ENCODE peak calls at places on chromosomes 16 and 17, in five cellular contexts. G is stomach, T is caudate nucleus, Y is AG04450, A is uterus. R is an unnamed sample.

GRCh38 chr17:47652570-47652969 is 2.9 kb downstream of the KPNB1 start:
- DNase-seq in T (no peak), A (no peak), Y (no peak), G (no peak), R (no peak)

GRCh38 chr17:1929896-1930750 is 95.0 kb downstream of the RTN4RL1 start:
- DNase-seq in T (no peak), G (no peak), A (no peak), Y (no peak), R (no peak)

GRCh38 chr17:36008998-36009665 is 7.8 kb upstream of the CCL15 start:
- DNase-seq in G (no peak), T (no peak), A (no peak), Y (peak; percentile 4), R (no peak)

GRCh38 chr17:62652251-62653001 is 25.0 kb downstream of the MRC2 start:
- DNase-seq in Y (no peak), T (peak; percentile 22), A (peak; percentile 53), G (peak; percentile 73), R (no peak)

GRCh38 chr17:77147357-77147801 is 6.6 kb downstream of the SEC14L1 start:
- DNase-seq in Y (no peak), G (no peak), T (no peak), A (no peak), R (no peak)

GRCh38 chr16:16861546-16861945 is 482.6 kb downstream of the NPIPA7 start:
- DNase-seq in T (peak; percentile 6), A (peak; percentile 17), G (peak; percentile 45), Y (peak; percentile 0), R (no peak)

GRCh38 chr17:68352041-68352440 is 60.7 kb downstream of the ARSG start:
- DNase-seq in A (no peak), T (no peak), G (no peak), Y (no peak), R (no peak)

GRCh38 chr17:14337596-14338079 is 36.8 kb downstream of the HS3ST3B1 start:
- DNase-seq in Y (no peak), T (no peak), G (no peak), A (no peak), R (no peak)

GRCh38 chr16:381788-382717 is at the start of gene PGAP6:
- DNase-seq in T (peak; percentile 56), G (peak; percentile 79), A (peak; percentile 59), Y (no peak), R (no peak)

GRCh38 chr17:43733956-43734355 is 24.6 kb downstream of the SOST start:
- DNase-seq in Y (no peak), T (no peak), G (no peak), A (no peak), R (no peak)

GRCh38 chr16:17743578-17743977 is 272.8 kb upstream of the XYLT1 start:
- DNase-seq in A (no peak), Y (no peak), T (no peak), G (no peak), R (no peak)

GRCh38 chr16:82668094-82668493 is 41.3 kb downstream of the CDH13 start:
- DNase-seq in Y (no peak), A (no peak), G (no peak), T (no peak), R (no peak)

GRCh38 chr16:19555938-19556778 is 655 bp downstream of the VPS35L start:
- DNase-seq in Y (no peak), T (no peak), A (no peak), G (no peak), R (no peak)

GRCh38 chr17:61402978-61403845 is 3.6 kb downstream of the TBX2 start:
- DNase-seq in G (no peak), T (no peak), Y (no peak), A (no peak), R (no peak)

GRCh38 chr16:72837846-72838661 is 209.9 kb downstream of the ZFHX3 start:
- DNase-seq in G (no peak), A (no peak), Y (no peak), T (no peak), R (no peak)

GRCh38 chr17:79778504-79779087 is 648 bp downstream of the CBX2 start:
- DNase-seq in Y (no peak), A (no peak), G (no peak), T (no peak), R (no peak)

GRCh38 chr17:59160203-59161025 is 4.9 kb downstream of the PRR11 start:
- DNase-seq in G (no peak), A (no peak), Y (no peak), T (no peak), R (no peak)

GRCh38 chr17:67865438-67865837 is 40.1 kb downstream of the BPTF start:
- DNase-seq in A (no peak), T (no peak), Y (no peak), G (no peak), R (no peak)

GRCh38 chr17:27762527-27763305 is 37.6 kb downstream of the NOS2 start:
- DNase-seq in G (no peak), Y (no peak), A (no peak), T (no peak), R (no peak)

GRCh38 chr17:9371019-9371418 is 204.6 kb downstream of the STX8 start:
- DNase-seq in A (no peak), T (no peak), G (no peak), Y (no peak), R (peak; percentile 90)

GRCh38 chr17:27414271-27414670 is 42.0 kb upstream of the KSR1 start:
- DNase-seq in Y (no peak), A (no peak), T (no peak), G (no peak), R (no peak)

DNA sequence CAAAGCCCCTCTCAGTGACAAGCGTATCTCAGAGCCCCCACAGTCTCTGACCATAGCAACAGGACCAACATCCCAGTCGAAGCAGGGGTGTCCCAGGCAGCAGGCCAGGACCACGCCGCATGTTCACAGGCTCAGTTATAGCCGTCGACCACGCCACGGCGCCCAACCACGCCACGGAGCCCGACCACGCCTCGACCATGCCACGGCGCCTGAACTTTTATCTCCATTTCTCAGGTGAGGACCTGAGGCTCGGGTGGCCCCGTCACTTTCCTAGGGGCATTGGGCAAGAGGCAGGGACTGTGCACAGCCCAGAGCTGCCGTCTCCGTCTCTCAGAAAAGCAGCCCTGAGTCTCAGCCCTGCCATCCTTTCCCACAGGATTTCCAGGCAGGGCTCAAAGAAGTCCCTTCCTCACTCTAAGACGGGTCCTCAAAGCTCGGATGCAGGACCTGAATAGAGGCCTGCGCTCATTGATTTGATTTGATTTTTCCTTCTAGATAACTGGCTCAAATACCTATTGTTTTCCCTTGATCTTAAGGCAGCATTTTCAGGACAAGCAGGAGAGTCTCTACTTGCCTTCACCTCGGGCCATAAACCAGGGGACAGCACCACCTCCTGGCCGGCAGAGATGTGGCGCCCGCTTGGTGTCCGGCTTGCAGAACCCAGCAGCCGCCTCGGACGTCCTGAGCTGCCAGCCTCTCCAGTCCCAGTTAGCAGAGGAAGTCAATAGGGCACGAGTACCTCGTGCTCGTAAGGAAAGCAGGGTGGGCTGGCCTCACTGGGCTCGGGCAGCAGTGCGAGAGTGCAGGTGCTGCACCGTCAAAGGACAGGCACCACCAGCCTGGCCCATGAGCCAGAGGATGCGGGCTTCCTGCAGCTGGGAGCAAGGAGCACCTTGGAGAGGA is 38.8 kb downstream of the C16orf95 start:
- DNase-seq in A (peak; percentile 63), G (peak; percentile 73), T (peak; percentile 26), Y (peak; percentile 68), R (no peak)
- H3K27ac ChIP-seq in A (no peak overlapping the region), G (no peak overlapping the region), T (no peak overlapping the region), Y (no peak overlapping the region), R (no peak overlapping the region)

GRCh38 chr17:4378626-4379025 is 12.2 kb upstream of the UBE2G1 start:
- DNase-seq in Y (no peak), A (no peak), T (no peak), G (no peak), R (no peak)

GRCh38 chr17:4369557-4370230 is 3.2 kb upstream of the UBE2G1 start:
- DNase-seq in A (no peak), Y (no peak), T (no peak), G (no peak), R (no peak)

DNA sequence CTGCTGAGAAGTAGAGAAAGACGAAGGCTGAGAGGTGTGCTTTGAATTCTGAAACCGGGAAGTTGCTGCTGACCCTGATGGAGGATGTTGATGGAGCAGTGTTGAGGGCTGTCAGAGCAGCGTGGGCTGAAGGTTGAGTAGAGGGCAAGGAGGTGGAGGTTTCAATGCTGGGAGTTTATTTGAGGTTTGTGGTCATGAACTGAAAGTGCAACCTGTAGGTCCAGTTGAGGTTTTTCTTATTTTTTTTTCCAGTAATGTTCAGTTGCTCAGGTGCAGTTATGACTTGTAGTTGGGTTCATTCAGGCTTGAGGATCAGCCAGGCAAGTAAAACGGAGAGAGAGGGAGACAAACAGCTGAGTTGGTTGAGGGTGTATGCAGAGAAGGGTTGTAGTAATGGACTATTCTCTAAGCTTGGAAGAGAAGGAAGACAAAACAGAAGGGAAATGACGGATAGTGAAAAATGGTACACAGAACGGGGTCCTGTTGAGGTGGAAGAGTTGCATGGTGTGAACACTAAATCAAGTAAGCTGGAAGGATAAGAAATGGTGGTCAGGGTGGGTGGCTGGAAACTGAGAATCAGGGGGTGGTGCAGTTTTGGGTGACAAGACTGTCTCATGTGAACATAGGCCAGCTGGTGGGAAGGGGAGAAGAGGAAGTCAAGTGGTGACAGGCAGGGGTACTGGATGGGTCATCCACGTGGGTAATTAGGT is 8.7 kb upstream of the UBE2G1 start:
- DNase-seq in Y (no peak), T (no peak), A (no peak), G (no peak), R (no peak)
- H3K27ac ChIP-seq in Y (no peak overlapping the region), T (no peak overlapping the region), A (no peak overlapping the region), G (no peak overlapping the region), R (no peak overlapping the region)

DNA sequence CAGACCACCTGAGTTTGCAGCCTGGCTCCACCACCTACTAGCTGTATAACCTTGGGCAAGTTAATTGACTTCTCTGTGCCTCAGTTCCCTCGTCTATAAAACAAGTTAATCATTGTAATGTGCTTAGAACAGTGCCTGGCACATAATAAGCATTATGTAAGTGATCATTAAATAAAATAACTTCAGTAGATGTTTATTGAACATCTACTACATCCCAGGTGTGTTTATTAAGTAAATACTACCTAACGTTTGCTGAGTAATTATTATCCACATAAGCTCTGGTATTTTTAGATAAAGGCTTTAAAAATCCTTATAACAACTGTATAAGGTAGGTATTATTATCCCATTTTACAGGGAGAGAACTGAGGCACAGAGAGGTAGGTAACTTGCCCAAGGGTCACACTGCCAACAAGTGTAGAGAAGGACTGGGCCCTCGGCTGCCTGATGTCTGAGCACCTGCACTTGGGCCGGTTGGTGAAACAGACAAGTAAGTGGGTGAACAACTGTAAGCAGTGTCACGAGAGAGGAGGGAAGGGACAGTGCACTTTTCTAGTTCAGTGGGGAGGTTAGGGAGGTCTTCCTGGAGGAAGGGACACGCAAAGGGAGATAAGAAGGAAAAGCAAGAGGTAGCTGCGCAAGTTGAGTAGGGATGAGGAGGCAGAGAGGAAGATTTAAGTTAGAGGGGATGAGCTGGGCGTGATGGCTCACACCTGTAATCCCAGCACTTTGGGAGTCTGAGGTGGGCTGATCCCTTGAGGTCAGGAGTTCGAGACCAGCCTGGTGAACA is 4.6 kb downstream of the TNS4 start:
- DNase-seq in A (no peak), Y (no peak), T (no peak), G (no peak), R (no peak)
- H3K27ac ChIP-seq in A (no peak overlapping the region), Y (no peak overlapping the region), T (no peak overlapping the region), G (no peak overlapping the region), R (peak overlapping the region; percentile 99)

DNA sequence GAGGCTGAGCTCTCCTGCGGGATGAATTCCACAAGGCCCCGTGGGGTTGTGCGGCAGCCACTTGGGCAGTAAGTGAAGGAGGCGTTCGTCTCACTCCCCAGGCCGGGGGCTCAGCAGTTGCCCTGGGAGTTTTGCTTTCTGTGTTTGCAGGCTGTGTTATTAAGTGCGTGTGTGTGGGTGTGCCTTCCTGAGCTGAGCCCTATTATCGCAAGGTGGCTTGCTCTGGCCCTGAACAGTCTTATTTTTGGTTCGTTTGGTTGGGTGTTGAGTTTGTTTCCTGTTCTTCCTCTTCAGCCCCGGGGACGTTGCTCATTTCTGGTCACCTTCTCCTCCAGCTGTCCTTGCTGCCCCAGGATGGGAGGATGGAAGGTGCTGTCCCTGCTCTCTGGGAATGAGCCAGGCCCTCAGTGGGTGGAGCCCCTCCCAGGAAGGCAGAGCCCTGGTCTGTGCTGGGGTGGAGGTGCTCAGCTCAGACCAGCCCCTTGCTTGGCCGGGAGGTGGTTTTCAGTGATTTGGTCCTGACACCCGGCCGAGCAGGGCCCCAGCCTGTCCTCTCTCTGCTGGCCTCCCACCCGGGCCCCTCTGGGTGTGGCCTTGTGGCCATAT is 28.6 kb downstream of the BAIAP2 start:
- DNase-seq in G (no peak), Y (no peak), A (no peak), T (no peak), R (no peak)
- H3K27ac ChIP-seq in G (peak overlapping the region; percentile 77), Y (no peak overlapping the region), A (no peak overlapping the region), T (peak overlapping the region; percentile 62), R (peak overlapping the region; percentile 77)

R was measured in epithelial cell of prostate.